ENCODE peak calls at places on chromosome X, in five cellular contexts. One of them, this sample, is unnamed.

GRCh38 chrX:15737188-15737956 is 698 bp upstream of the CA5B start:
- DNase-seq in HTR-8/SVneo: no peak
- DNase-seq in left ventricle myocardium inferior: no peak
- DNase-seq in hypothalamus: no peak
- DNase-seq in adrenal gland: no peak
- DNase-seq in this sample: peak; percentile 21

GRCh38 chrX:10952619-10953018 is 158.5 kb upstream of the HCCS start:
- DNase-seq in HTR-8/SVneo: no peak
- DNase-seq in left ventricle myocardium inferior: peak; percentile 13
- DNase-seq in hypothalamus: no peak
- DNase-seq in adrenal gland: no peak
- DNase-seq in this sample: no peak

GRCh38 chrX:69116077-69116476 is 49.2 kb downstream of the PJA1 start:
- DNase-seq in HTR-8/SVneo: no peak
- DNase-seq in left ventricle myocardium inferior: no peak
- DNase-seq in hypothalamus: no peak
- DNase-seq in adrenal gland: no peak
- DNase-seq in this sample: peak; percentile 94

GRCh38 chrX:102085706-102086105 is 39.8 kb upstream of the TCEAL2 start:
- DNase-seq in HTR-8/SVneo: no peak
- DNase-seq in left ventricle myocardium inferior: no peak
- DNase-seq in hypothalamus: no peak
- DNase-seq in adrenal gland: no peak
- DNase-seq in this sample: peak; percentile 23

GRCh38 chrX:19007868-19008267 is 24.0 kb upstream of the PHKA2 start:
- DNase-seq in HTR-8/SVneo: no peak
- DNase-seq in left ventricle myocardium inferior: no peak
- DNase-seq in hypothalamus: no peak
- DNase-seq in adrenal gland: no peak
- DNase-seq in this sample: no peak

GRCh38 chrX:34918856-34919255 is 23.7 kb upstream of the FAM47B start:
- DNase-seq in HTR-8/SVneo: peak; percentile 19
- DNase-seq in left ventricle myocardium inferior: no peak
- DNase-seq in hypothalamus: no peak
- DNase-seq in adrenal gland: no peak
- DNase-seq in this sample: peak; percentile 58

GRCh38 chrX:16839224-16839851 is 30.8 kb downstream of the RBBP7 start:
- DNase-seq in HTR-8/SVneo: no peak
- DNase-seq in left ventricle myocardium inferior: no peak
- DNase-seq in hypothalamus: no peak
- DNase-seq in adrenal gland: no peak
- DNase-seq in this sample: no peak

GRCh38 chrX:133333154-133333750 is 82.0 kb downstream of the GPC4 start:
- DNase-seq in HTR-8/SVneo: no peak
- DNase-seq in left ventricle myocardium inferior: no peak
- DNase-seq in hypothalamus: no peak
- DNase-seq in adrenal gland: no peak
- DNase-seq in this sample: no peak

GRCh38 chrX:72128881-72129280 is 2.8 kb downstream of the RTL5 start:
- DNase-seq in HTR-8/SVneo: peak; percentile 54
- DNase-seq in left ventricle myocardium inferior: no peak
- DNase-seq in hypothalamus: no peak
- DNase-seq in adrenal gland: no peak
- DNase-seq in this sample: peak; percentile 16

GRCh38 chrX:48703642-48704481 is 7.3 kb downstream of the SUV39H1 start:
- DNase-seq in HTR-8/SVneo: peak; percentile 11
- DNase-seq in left ventricle myocardium inferior: no peak
- DNase-seq in hypothalamus: peak; percentile 8
- DNase-seq in adrenal gland: no peak
- DNase-seq in this sample: peak; percentile 76

GRCh38 chrX:23902419-23902818 is 5.3 kb downstream of the APOO start:
- DNase-seq in HTR-8/SVneo: peak; percentile 61
- DNase-seq in left ventricle myocardium inferior: no peak
- DNase-seq in hypothalamus: no peak
- DNase-seq in adrenal gland: no peak
- DNase-seq in this sample: peak; percentile 66

GRCh38 chrX:39577206-39577605 is 520.6 kb downstream of the BCOR start:
- DNase-seq in HTR-8/SVneo: no peak
- DNase-seq in left ventricle myocardium inferior: no peak
- DNase-seq in hypothalamus: no peak
- DNase-seq in adrenal gland: no peak
- DNase-seq in this sample: no peak

GRCh38 chrX:8988456-8988855 is 45.5 kb downstream of the FAM9B start:
- DNase-seq in HTR-8/SVneo: no peak
- DNase-seq in left ventricle myocardium inferior: peak; percentile 17
- DNase-seq in hypothalamus: no peak
- DNase-seq in adrenal gland: no peak
- DNase-seq in this sample: peak; percentile 57

GRCh38 chrX:134948333-134949241 is 42.2 kb upstream of the SMIM10 start:
- DNase-seq in HTR-8/SVneo: peak; percentile 14
- DNase-seq in left ventricle myocardium inferior: peak; percentile 15
- DNase-seq in hypothalamus: no peak
- DNase-seq in adrenal gland: peak; percentile 22
- DNase-seq in this sample: peak; percentile 19

GRCh38 chrX:154457491-154458115 is 478 bp upstream of the PLXNA3 start:
- DNase-seq in HTR-8/SVneo: peak; percentile 32
- DNase-seq in left ventricle myocardium inferior: no peak
- DNase-seq in hypothalamus: peak; percentile 55
- DNase-seq in adrenal gland: no peak
- DNase-seq in this sample: peak; percentile 25

GRCh38 chrX:51837926-51838325 is 55.5 kb upstream of the MAGED1 start:
- DNase-seq in HTR-8/SVneo: no peak
- DNase-seq in left ventricle myocardium inferior: peak; percentile 48
- DNase-seq in hypothalamus: no peak
- DNase-seq in adrenal gland: peak; percentile 51
- DNase-seq in this sample: peak; percentile 27

GRCh38 chrX:38726596-38726995 is 74.7 kb upstream of the MID1IP1 start:
- DNase-seq in HTR-8/SVneo: no peak
- DNase-seq in left ventricle myocardium inferior: no peak
- DNase-seq in hypothalamus: no peak
- DNase-seq in adrenal gland: no peak
- DNase-seq in this sample: peak; percentile 30

This sample was measured in MCF 10A.